ENCODE peak calls at places on chromosomes 11 and 22, in seven cellular contexts. E is brain microvascular endothelial cell; I is GM23248; U is esophagus squamous epithelium; A is choroid plexus epithelial cell; W is CD8-positive, alpha-beta T cell; N is GM23338. V is an unnamed sample.

GRCh38 chr11:110809800-110810199 is 97.6 kb upstream of the ARHGAP20 start:
- DNase-seq in A (no peak), N (no peak), W (no peak), U (no peak), E (no peak), I (no peak), V (no peak)

GRCh38 chr11:2122222-2122906 is 16.8 kb downstream of the IGF2 start:
- DNase-seq in A (peak; percentile 55), I (no peak), E (peak; percentile 27), W (no peak), U (no peak), N (no peak), V (no peak)

GRCh38 chr11:6925636-6926207 is 504 bp upstream of the ZNF215 start:
- DNase-seq in W (no peak), A (peak; percentile 20), I (peak; percentile 55), E (no peak), N (peak; percentile 49), U (no peak), V (peak; percentile 18)

GRCh38 chr11:68753300-68753699 is 2.0 kb upstream of the TESMIN start:
- DNase-seq in I (no peak), N (no peak), A (no peak), U (no peak), W (no peak), E (no peak), V (no peak)

GRCh38 chr11:102724904-102725515 is at the start of gene MMP8:
- DNase-seq in N (no peak), E (peak; percentile 19), U (no peak), W (no peak), A (no peak), I (peak; percentile 37), V (no peak)

GRCh38 chr22:27107824-27108223 is 450.4 kb downstream of the MIAT start:
- DNase-seq in U (no peak), W (no peak), A (peak; percentile 94), I (peak; percentile 91), E (peak; percentile 97), N (no peak), V (no peak)

GRCh38 chr11:32328392-32328791 is 106.9 kb downstream of the WT1 start:
- DNase-seq in W (no peak), E (no peak), N (no peak), I (no peak), A (no peak), U (no peak), V (no peak)

GRCh38 chr11:2929511-2929879 is 275 bp upstream of the PHLDA2 start:
- DNase-seq in W (peak; percentile 40), I (peak; percentile 91), N (no peak), A (peak; percentile 82), E (peak; percentile 56), U (no peak), V (peak; percentile 32)

GRCh38 chr11:76005746-76006145 is 190.7 kb downstream of the UVRAG start:
- DNase-seq in A (peak; percentile 44), N (no peak), I (no peak), E (peak; percentile 24), W (no peak), U (no peak), V (no peak)

GRCh38 chr11:115333106-115333505 is 171.1 kb downstream of the CADM1 start:
- DNase-seq in I (peak; percentile 23), E (no peak), U (no peak), W (no peak), N (peak; percentile 21), A (peak; percentile 4), V (no peak)

GRCh38 chr11:118215262-118215661 is 9.5 kb downstream of the JAML start:
- DNase-seq in W (peak; percentile 44), E (no peak), I (no peak), U (no peak), N (no peak), A (no peak), V (peak; percentile 48)
- H3K4me3 ChIP-seq in W (no peak overlapping the region), E (no peak overlapping the region), I (no peak overlapping the region), U (no peak overlapping the region), N (no peak overlapping the region), A (no peak overlapping the region), V (no peak overlapping the region)

GRCh38 chr22:50528682-50529415 is 963 bp downstream of the TYMP start:
- DNase-seq in N (peak; percentile 30), U (no peak), E (no peak), W (no peak), I (no peak), A (no peak), V (peak; percentile 44)
- H3K4me3 ChIP-seq in N (no peak overlapping the region), U (peak overlapping the region; percentile 63), E (no peak overlapping the region), W (no peak overlapping the region), I (peak overlapping the region; percentile 81), A (peak overlapping the region; percentile 62), V (peak overlapping the region; percentile 100)

GRCh38 chr22:35384973-35385588 is 4.2 kb downstream of the HMOX1 start:
- DNase-seq in I (no peak), E (no peak), A (no peak), U (no peak), N (no peak), W (no peak), V (no peak)

GRCh38 chr22:35381424-35381772 is 502 bp downstream of the HMOX1 start:
- DNase-seq in I (no peak), U (no peak), W (no peak), A (no peak), N (no peak), E (no peak), V (no peak)

GRCh38 chr22:35384567-35384966 is 3.7 kb downstream of the HMOX1 start:
- DNase-seq in W (no peak), A (no peak), E (no peak), N (no peak), U (no peak), I (peak; percentile 19), V (no peak)

GRCh38 chr22:35380537-35381423 is at the start of gene HMOX1:
- DNase-seq in W (peak; percentile 41), E (peak; percentile 70), N (peak; percentile 91), U (peak; percentile 36), A (peak; percentile 91), I (peak; percentile 98), V (peak; percentile 91)

GRCh38 chr22:35383679-35384071 is 2.8 kb downstream of the HMOX1 start:
- DNase-seq in A (no peak), N (no peak), U (no peak), I (no peak), E (no peak), W (no peak), V (no peak)
- H3K4me3 ChIP-seq in A (no peak overlapping the region), N (no peak overlapping the region), U (no peak overlapping the region), I (peak overlapping the region; percentile 87), E (no peak overlapping the region), W (no peak overlapping the region), V (no peak overlapping the region)

DNA sequence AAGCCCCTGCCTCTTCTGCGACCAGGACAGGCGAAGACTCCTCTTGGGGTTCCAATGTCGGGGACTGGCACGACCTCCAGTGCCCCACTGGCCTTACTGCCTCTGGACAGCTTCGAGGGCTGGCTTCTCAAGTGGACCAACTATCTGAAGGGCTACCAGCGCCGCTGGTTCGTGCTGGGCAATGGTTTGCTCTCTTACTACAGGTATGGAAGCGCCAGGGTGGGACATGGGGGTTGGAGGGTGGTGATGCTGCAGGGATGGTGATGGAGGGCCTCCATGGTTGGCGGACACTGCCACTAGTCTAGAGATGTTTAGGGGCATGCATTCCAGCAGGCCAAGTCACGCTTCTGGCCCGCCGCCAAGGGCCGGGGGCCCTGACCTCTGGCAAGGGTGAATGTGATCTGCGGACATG is 683 bp downstream of the OSBP2 start:
- DNase-seq in W (no peak), A (no peak), I (no peak), E (no peak), N (no peak), U (no peak), V (no peak)
- H3K4me3 ChIP-seq in W (peak overlapping the region; percentile 54), A (peak overlapping the region; percentile 56), I (peak overlapping the region; percentile 64), E (peak overlapping the region; percentile 58), N (peak overlapping the region; percentile 86), U (peak overlapping the region; percentile 50), V (no peak overlapping the region)